ENCODE peak calls at places on chromosomes 13 and 19, in six cellular contexts. P is activated B cell treated with CpG ODN at 0.5 μM for 24 hours, X is left ventricle myocardium inferior, V is neural progenitor cell, L is ovary, H is AG10803. R is an unnamed sample.

GRCh38 chr19:45507864-45508680 is 793 bp downstream of the VASP start:
- DNase-seq in H (no peak), V (peak), L (peak), X (no peak), P (peak), R (no peak)

GRCh38 chr19:11973020-11973810 is 8.4 kb downstream of the ZNF763 start:
- DNase-seq in P (no peak), H (no peak), X (no peak), L (no peak), V (no peak), R (no peak)

GRCh38 chr19:18499055-18499775 is 22.7 kb downstream of the ELL start:
- DNase-seq in V (no peak), L (no peak), X (no peak), P (no peak), H (no peak), R (no peak)

GRCh38 chr13:65971541-65971940 is 1258.6 kb downstream of the PCDH9 start:
- DNase-seq in P (no peak), L (no peak), H (no peak), V (peak), X (no peak), R (no peak)

GRCh38 chr13:91142572-91142971 is 204.9 kb upstream of the MIR17HG start:
- DNase-seq in L (no peak), P (no peak), V (no peak), H (peak), X (no peak), R (no peak)

GRCh38 chr19:3353493-3353892 is 12.9 kb upstream of the NFIC start:
- DNase-seq in H (no peak), X (no peak), L (no peak), P (no peak), V (no peak), R (no peak)

GRCh38 chr19:53883741-53884140 is 1.7 kb downstream of the PRKCG start:
- DNase-seq in X (no peak), P (no peak), L (no peak), V (no peak), H (no peak), R (no peak)

GRCh38 chr13:46134961-46135522 is 30.2 kb upstream of the CPB2 start:
- DNase-seq in V (peak), X (no peak), P (no peak), H (no peak), L (no peak), R (no peak)

GRCh38 chr13:100798739-100799361 is 124.3 kb upstream of the TMTC4 start:
- DNase-seq in V (peak), L (no peak), P (no peak), X (no peak), H (no peak), R (no peak)

DNA sequence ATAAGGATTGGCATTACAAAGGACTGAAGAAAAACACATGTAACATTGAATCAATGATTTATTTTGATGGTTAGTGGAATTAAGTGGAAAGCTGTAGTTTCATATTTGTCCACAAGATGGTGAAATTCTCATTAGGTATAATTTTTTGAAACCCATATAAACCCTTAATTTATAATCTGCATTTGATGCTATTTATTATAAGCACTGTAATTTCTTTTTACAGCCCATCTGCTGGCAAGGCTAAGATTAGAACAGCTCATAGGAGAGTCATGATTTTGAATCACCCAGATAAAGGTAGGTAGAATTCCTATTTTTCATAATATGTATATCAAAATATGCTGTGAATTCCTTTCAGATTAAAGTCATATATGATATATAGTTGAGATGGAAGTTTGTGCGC is 62.2 kb downstream of the DNAJC15 start:
- DNase-seq in L (no peak), X (no peak), V (no peak), H (peak), P (no peak), R (no peak)
- TF ChIP-seq CTCF in L (peak), X (peak), V (peak), H (peak), P (no peak), R (peak)

GRCh38 chr13:72763411-72763810 is 18.3 kb downstream of the DIS3 start:
- DNase-seq in V (no peak), P (no peak), L (no peak), X (no peak), H (peak), R (no peak)

GRCh38 chr13:72757792-72758535 is 23.7 kb downstream of the DIS3 start:
- DNase-seq in X (no peak), P (no peak), L (no peak), V (no peak), H (no peak), R (no peak)

DNA sequence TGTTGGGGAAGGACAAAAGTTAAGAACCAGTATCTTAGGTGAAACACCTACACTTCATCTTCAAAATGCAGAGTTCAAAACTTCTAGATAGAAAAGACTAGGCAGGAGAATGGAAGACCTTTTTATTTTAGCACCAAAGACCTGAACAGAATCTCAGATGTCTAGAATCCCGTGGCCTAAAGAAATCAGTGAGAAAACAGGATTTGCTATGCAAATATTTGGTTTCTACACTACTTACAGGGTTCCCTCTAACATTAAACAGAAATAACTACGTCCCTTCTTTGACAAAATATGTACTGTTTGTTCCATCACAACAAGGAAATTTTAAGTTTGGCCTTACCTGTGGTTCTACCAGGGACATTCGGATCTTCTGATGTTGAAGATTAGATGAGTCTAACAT is 21.5 kb downstream of the DIS3 start:
- DNase-seq in H (no peak), P (no peak), V (no peak), L (no peak), X (no peak), R (no peak)
- TF ChIP-seq CTCF in H (no peak), P (no peak), V (no peak), L (no peak), X (no peak), R (no peak)

GRCh38 chr19:15812059-15812722 is 3.3 kb downstream of the OR10H1 start:
- DNase-seq in V (no peak), H (peak), L (no peak), P (no peak), X (no peak), R (no peak)

GRCh38 chr19:15815306-15815705 is at the start of gene OR10H1:
- DNase-seq in P (no peak), L (no peak), V (no peak), X (no peak), H (no peak), R (no peak)

GRCh38 chr19:15811476-15811875 is 4.0 kb downstream of the OR10H1 start:
- DNase-seq in H (no peak), L (no peak), P (no peak), V (no peak), X (no peak), R (no peak)

GRCh38 chr19:15810335-15810734 is 5.1 kb downstream of the OR10H1 start:
- DNase-seq in L (peak), H (no peak), X (no peak), V (no peak), P (no peak), R (no peak)

GRCh38 chr19:15813916-15814315 is 1.5 kb downstream of the OR10H1 start:
- DNase-seq in L (no peak), H (no peak), X (no peak), V (no peak), P (no peak), R (no peak)
- TF ChIP-seq CTCF in L (no peak), H (no peak), X (no peak), V (no peak), P (no peak), R (no peak)

DNA sequence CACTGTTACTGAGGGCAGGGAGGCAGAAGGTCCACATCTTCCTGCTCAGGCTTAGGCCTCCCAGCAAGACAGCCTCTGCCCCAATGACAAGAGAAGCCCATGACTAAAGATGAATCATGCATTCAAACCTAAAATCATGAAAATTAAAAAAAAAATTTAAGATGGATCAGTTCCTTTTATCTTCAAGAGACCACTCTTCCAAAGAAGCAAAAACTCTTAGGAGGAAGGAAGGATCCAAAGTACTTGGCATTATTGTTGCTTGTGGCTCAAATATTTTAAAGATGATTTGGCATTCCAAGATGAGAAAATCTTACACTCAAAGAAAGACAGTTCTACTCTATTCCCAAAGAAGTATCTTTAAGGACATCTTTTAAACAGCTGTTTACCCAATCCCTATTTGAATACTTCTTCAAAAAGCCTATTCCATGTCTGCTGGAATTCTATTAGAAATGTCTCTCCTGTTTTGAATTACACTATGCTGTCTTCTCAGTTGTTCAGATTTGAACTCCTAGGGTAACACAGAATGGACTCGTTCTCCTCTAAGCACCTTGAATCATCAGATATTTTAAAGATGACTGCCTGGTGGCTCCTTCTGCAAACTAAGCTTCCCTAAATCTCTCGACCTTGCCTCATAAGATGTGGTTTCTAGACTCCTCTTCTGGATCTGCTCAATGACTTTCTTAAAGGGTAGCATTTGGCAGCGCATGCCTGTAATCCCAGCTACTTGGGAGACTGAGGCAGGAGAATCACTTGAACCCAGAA is 7.0 kb downstream of the SERP2 start:
- DNase-seq in P (no peak), H (peak), X (no peak), L (no peak), V (no peak), R (no peak)
- TF ChIP-seq CTCF in P (no peak), H (no peak), X (no peak), L (no peak), V (no peak), R (no peak)

GRCh38 chr19:57888494-57889231 is at the start of gene ZNF814:
- DNase-seq in H (peak), X (peak), P (peak), V (peak), L (peak), R (peak)
- TF ChIP-seq CTCF in H (peak), X (peak), P (no peak), V (peak), L (peak), R (peak)

DNA sequence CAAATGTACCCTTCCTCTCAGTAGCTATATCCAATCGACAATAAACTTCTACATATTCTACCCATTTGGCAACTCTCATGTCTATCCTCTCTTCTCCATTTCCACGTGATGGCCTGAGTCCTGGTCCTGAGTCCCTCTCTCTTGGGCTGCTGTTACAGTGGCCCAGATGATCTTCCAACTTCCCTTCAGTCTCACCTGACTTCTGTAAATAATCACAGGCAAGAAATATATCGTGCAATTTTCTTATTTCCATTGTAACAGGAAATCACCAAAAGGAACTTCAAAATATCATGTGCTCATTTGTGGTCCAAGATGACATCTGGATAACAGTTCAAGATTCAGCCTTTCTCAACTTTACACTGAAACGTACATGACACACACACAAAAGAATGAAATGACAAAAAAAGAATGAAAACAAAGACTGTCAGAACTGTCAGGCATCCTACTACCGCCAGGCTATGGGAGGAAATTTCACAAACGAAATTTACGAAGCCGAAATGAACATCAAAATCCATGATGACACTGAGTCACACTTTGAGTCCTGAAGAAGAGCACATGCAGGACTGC is 22.0 kb upstream of the RAP2A start:
- DNase-seq in L (no peak), X (no peak), P (no peak), V (no peak), H (peak), R (no peak)
- TF ChIP-seq CTCF in L (no peak), X (no peak), P (no peak), V (no peak), H (peak), R (no peak)

DNA sequence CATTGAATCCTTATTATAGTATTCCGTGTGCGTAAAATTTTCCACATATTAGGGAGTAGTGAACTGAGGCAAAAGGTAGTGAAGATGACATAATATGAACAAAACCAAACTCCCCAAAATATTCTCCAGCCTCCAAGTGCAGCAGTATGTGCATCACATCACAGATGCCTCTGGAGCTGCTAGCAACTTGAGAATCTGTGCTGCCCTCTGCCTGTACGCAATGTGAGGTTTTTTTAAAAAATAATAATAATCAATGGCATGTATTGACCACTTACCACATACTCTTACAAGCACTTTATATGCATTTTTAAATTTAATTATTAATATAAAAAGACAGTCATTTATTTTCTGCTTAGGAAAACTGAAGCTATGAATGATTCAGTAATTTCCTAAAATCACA is 583.0 kb upstream of the SPRY2 start:
- DNase-seq in H (no peak), P (no peak), X (no peak), V (peak), L (no peak), R (no peak)
- TF ChIP-seq CTCF in H (no peak), P (no peak), X (peak), V (peak), L (no peak), R (peak)

R was measured in neural crest cell.